ENCODE peak calls at places on chromosomes 13 and 19, in four cellular contexts. A is GM12892, Z is HepG2, H is GM12878. S is an unnamed sample.

GRCh38 chr19:19860756-19861390 is 4.8 kb upstream of the ZNF253 start:
- DNase-seq in A (no peak), Z (no peak), H (no peak), S (no peak)

GRCh38 chr13:40287428-40287827 is 379.0 kb downstream of the FOXO1 start:
- DNase-seq in A (no peak), Z (no peak), H (no peak), S (no peak)

GRCh38 chr19:10074153-10074552 is 12.0 kb upstream of the SHFL start:
- DNase-seq in A (no peak), Z (peak; percentile 60), H (no peak), S (no peak)

GRCh38 chr13:28077231-28077630 is 23.1 kb downstream of the FLT3 start:
- DNase-seq in A (no peak), Z (no peak), H (no peak), S (no peak)

GRCh38 chr13:50400035-50400726 is 384.9 kb downstream of the KCNRG start:
- DNase-seq in A (no peak), Z (no peak), H (no peak), S (no peak)

GRCh38 chr13:75508002-75508548 is 26.1 kb upstream of the TBC1D4 start:
- DNase-seq in A (no peak), Z (no peak), H (no peak), S (no peak)

GRCh38 chr13:75418997-75419396 is 63.0 kb downstream of the TBC1D4 start:
- DNase-seq in A (no peak), Z (no peak), H (no peak), S (no peak)

GRCh38 chr19:2546128-2547032 is 70.5 kb downstream of the GADD45B start:
- DNase-seq in A (no peak), Z (peak; percentile 88), H (no peak), S (no peak)

GRCh38 chr19:51002542-51003311 is 1.3 kb upstream of the KLK8 start:
- DNase-seq in A (no peak), Z (no peak), H (no peak), S (no peak)

GRCh38 chr13:110524484-110525254 is 36.9 kb downstream of the RAB20 start:
- DNase-seq in A (no peak), Z (no peak), H (no peak), S (no peak)

GRCh38 chr13:42747399-42747873 is 33.9 kb upstream of the FAM216B start:
- DNase-seq in A (no peak), Z (no peak), H (no peak), S (no peak)

GRCh38 chr13:28564030-28564429 is 69.1 kb upstream of the FLT1 start:
- DNase-seq in A (no peak), Z (no peak), H (no peak), S (no peak)

GRCh38 chr13:113327766-113328391 is 30.8 kb downstream of the LAMP1 start:
- DNase-seq in A (no peak), Z (no peak), H (no peak), S (no peak)

GRCh38 chr13:26061947-26062346 is 10.1 kb upstream of the SHISA2 start:
- DNase-seq in A (no peak), Z (no peak), H (no peak), S (no peak)

GRCh38 chr13:48772908-48773307 is 119.2 kb downstream of the CYSLTR2 start:
- DNase-seq in A (no peak), Z (no peak), H (no peak), S (no peak)

GRCh38 chr19:34253711-34254551 is 423 bp upstream of the GARRE1 start:
- DNase-seq in A (peak; percentile 83), Z (peak; percentile 66), H (no peak), S (peak; percentile 85)

GRCh38 chr13:85772379-85772778 is 26.8 kb downstream of the SLITRK6 start:
- DNase-seq in A (no peak), Z (peak; percentile 12), H (no peak), S (no peak)

GRCh38 chr19:28577666-28578065 is 635.3 kb downstream of the UQCRFS1 start:
- DNase-seq in A (no peak), Z (no peak), H (no peak), S (no peak)

GRCh38 chr13:68009546-68009945 is 779.4 kb upstream of the PCDH9 start:
- DNase-seq in A (no peak), Z (no peak), H (no peak), S (no peak)

GRCh38 chr13:31797154-31797775 is 57.9 kb downstream of the RXFP2 start:
- DNase-seq in A (no peak), Z (peak; percentile 3), H (no peak), S (no peak)

GRCh38 chr13:73913043-73913740 is 221.0 kb downstream of the KLF12 start:
- DNase-seq in A (no peak), Z (no peak), H (no peak), S (no peak)
- TF ChIP-seq TAF1 in A (no peak), Z (no peak), H (no peak), S (no peak)

GRCh38 chr19:11374449-11375142 is at the start of gene SWSAP1:
- DNase-seq in A (peak; percentile 97), Z (peak; percentile 99), H (peak; percentile 99), S (peak; percentile 94)
- TF ChIP-seq POLR2A in A (peak; percentile 80), Z (peak; percentile 87), H (peak; percentile 95), S (peak; percentile 44)

DNA sequence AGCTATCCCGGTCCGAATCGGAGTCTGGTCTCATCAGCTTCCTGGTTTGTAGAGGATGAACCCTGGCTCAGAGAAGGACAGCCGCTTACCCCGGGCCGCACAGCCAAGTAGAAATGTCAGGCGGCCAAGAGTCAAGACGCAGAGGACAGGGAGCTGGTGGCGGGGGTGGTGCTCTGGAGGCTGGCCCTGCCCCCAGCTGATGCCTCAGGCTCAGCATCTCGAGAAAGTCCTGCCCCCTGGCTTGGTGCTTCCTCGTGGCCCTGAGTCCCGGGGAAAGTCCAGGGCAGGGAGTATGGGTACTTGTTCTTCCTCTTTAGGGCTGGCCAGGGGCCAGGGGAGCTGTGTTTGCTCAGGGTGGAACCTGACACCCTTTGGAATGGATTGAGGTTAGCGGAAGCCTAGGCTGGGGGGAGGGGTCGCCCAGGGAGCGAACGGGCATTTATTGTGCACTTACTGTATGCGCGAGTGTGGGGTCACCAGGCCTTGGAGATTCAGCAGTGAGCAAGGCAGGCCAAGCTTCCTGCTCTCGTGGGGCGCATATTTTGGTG is 2.2 kb downstream of the TJP3 start:
- DNase-seq in A (no peak), Z (peak; percentile 90), H (no peak), S (no peak)
- TF ChIP-seq TAF1 in A (no peak), Z (peak; percentile 29), H (no peak), S (no peak)

GRCh38 chr19:313988-314815 is 23.0 kb upstream of the PLPP2 start:
- DNase-seq in A (no peak), Z (no peak), H (no peak), S (no peak)
- TF ChIP-seq POLR2A in A (no peak), Z (no peak), H (no peak), S (no peak)

DNA sequence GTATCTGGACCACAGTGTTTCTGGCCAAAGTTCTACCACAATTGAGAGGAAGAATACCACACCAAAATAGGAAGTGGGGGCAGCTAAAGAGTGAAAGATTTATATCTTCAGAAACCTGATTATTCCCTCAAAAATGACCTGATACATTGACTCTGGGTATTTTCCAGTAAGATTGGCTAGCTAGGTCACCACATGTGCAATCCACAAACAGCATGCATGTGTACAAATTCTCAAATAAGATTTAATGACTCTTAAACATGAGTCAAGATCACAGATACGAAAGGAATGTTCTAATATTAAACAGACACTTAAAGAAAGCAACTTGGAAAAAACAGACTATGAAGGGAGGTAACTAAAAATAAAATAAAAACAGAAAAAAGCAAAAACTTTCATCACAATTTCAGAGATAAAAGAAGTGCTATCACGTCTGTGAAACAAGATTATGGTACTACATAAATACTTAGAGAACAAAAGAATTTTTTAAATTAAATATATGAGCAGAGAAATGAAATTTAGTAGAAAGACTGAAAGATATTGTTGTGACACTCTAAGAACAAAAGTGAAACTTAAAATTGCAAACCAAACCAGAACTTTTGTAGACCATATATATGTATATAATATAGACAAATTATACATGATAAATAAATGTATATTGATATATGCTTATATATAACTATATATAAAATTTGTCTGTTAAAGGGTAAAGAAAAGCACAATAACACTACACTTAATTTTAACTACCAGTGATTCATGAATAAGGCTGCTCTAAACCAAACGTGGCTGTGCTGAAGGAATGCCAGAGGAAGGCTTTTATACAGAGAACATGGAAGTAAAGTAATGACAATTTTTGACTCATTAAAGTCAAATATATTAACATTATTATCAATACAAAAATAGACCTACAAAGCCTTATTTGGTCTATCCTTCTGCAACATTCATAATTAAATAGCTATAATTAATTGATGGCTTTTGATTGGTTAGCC is 1516.5 kb upstream of the PCDH20 start:
- DNase-seq in A (no peak), Z (no peak), H (no peak), S (no peak)
- TF ChIP-seq TAF1 in A (no peak), Z (no peak), H (no peak), S (no peak)

DNA sequence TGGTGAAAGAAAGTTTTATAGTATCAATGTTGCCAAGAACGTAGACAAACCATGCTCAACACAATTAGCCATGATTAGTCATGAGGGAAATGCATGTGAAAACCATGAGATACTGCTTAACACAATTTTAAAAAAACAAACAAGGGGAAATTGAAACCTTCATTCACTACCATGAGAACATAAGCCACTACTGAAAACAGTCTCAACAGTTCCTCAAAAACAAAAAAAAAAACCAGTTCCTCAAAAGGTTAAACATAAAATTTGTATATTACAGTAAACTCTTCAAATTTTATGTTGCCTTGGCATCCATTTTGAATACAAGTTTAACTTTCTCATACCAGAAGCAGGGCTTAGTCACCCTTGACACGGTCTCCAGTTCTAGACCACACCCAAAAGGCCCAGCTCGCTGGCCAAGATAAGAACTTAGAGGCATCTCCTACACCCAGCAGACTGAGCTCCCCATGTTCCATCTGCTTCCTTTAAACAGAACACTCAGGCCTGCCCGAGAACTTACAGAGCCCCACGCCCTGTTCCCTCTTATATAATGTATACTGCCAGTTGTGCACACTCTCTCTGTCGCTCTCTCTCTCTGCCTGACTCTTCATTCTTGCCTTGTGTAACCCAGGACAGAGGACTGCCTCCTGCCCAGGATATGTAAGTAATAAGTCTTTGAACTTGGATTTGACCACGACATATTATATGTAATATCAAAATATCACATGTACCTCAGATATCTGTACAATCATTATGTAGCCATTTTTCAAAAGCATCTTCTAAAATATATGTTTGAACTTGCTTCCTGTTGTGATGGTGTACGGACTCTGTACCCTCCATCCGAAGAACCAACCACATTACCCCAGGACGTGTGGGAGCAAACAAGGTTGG is 67.4 kb downstream of the STK24 start:
- DNase-seq in A (no peak), Z (peak; percentile 30), H (peak; percentile 79), S (no peak)
- TF ChIP-seq POLR2A in A (no peak), Z (no peak), H (no peak), S (no peak)

GRCh38 chr19:6092329-6093286 is 17.7 kb downstream of the RFX2 start:
- DNase-seq in A (no peak), Z (peak; percentile 56), H (no peak), S (no peak)
- TF ChIP-seq TAF1 in A (no peak), Z (no peak), H (no peak), S (no peak)